ENCODE peak calls at places on chromosomes 3 and 15, in four cellular contexts. C is choroid plexus epithelial cell, Q is endothelial cell, Z is psoas muscle. J is an unnamed sample.

GRCh38 chr3:100040446-100040845 is 73.9 kb downstream of the FILIP1L start:
- DNase-seq in C (peak), Q (no peak), Z (no peak), J (no peak)

GRCh38 chr15:25092661-25093060 is 137.9 kb downstream of the SNRPN start:
- DNase-seq in C (peak), Q (no peak), Z (no peak), J (no peak)

GRCh38 chr3:2879587-2879986 is 230.6 kb downstream of the IL5RA start:
- DNase-seq in C (no peak), Q (no peak), Z (no peak), J (no peak)

GRCh38 chr15:58221591-58222241 is 83.5 kb downstream of the AQP9 start:
- DNase-seq in C (peak), Q (peak), Z (no peak), J (peak)

GRCh38 chr15:65413051-65413759 is 9.5 kb downstream of the IGDCC4 start:
- DNase-seq in C (no peak), Q (no peak), Z (no peak), J (no peak)

GRCh38 chr15:95302809-95303208 is 1027.7 kb upstream of the NR2F2 start:
- DNase-seq in C (no peak), Q (no peak), Z (no peak), J (no peak)

GRCh38 chr3:187062526-187063177 is 76.6 kb downstream of the RPL39L start:
- DNase-seq in C (peak), Q (no peak), Z (no peak), J (no peak)

GRCh38 chr15:70023769-70024491 is 73.8 kb downstream of the TLE3 start:
- DNase-seq in C (peak), Q (no peak), Z (peak), J (no peak)

GRCh38 chr3:104279617-104280016 is 1087.1 kb upstream of the ALCAM start:
- DNase-seq in C (peak), Q (no peak), Z (no peak), J (no peak)

GRCh38 chr15:80694624-80695098 is 449 bp upstream of the ABHD17C start:
- DNase-seq in C (peak), Q (peak), Z (peak), J (peak)

GRCh38 chr3:94285874-94286273 is 223.0 kb downstream of the NSUN3 start:
- DNase-seq in C (peak), Q (no peak), Z (no peak), J (no peak)

GRCh38 chr3:49134471-49135265 is 1.8 kb upstream of the LAMB2 start:
- DNase-seq in C (no peak), Q (no peak), Z (no peak), J (no peak)

GRCh38 chr3:194198938-194199337 is 63.0 kb downstream of the HES1 start:
- DNase-seq in C (no peak), Q (no peak), Z (no peak), J (no peak)

GRCh38 chr3:194196876-194197275 is 60.9 kb downstream of the HES1 start:
- DNase-seq in C (no peak), Q (no peak), Z (no peak), J (no peak)

GRCh38 chr3:194195611-194196010 is 59.7 kb downstream of the HES1 start:
- DNase-seq in C (no peak), Q (no peak), Z (no peak), J (no peak)

GRCh38 chr3:194197981-194198695 is 62.2 kb downstream of the HES1 start:
- DNase-seq in C (no peak), Q (no peak), Z (no peak), J (no peak)

DNA sequence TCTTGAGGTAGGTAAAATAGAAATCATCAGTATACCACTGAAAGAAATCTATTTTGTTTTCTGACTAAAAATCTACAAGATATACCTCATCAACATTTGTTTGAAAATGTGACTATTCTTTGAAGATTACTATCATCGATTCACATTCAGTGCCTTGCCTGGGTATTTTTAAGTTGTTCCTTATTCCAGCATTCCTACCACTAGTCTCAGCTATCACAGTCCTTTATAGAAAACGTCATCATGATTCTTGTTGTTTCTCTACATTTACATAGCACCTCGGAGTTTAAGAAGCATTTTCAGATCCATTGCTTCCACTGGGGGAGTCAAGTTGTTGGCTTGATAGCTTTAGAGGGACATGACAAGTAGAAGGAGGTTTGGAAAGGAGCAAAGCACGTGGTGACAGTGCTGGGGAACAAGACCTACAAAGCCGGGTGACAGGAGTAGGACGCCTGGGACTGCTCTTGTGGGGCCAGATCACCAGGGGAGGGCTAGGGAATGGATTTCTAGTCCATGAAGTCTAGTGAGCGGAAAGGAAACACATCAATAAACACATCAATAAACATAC is 61.5 kb downstream of the HES1 start:
- DNase-seq in C (no peak), Q (no peak), Z (no peak), J (no peak)
- TF ChIP-seq CTCF in C (no peak), Q (no peak), Z (no peak), J (no peak)

GRCh38 chr3:24482306-24482705 is 12.3 kb downstream of the THRB start:
- DNase-seq in C (no peak), Q (no peak), Z (no peak), J (no peak)

GRCh38 chr3:24481193-24481592 is 13.5 kb downstream of the THRB start:
- DNase-seq in C (no peak), Q (no peak), Z (no peak), J (no peak)

GRCh38 chr3:24483873-24484272 is 10.8 kb downstream of the THRB start:
- DNase-seq in C (no peak), Q (no peak), Z (peak), J (no peak)

GRCh38 chr3:24487325-24488242 is 7.1 kb downstream of the THRB start:
- DNase-seq in C (peak), Q (no peak), Z (no peak), J (no peak)

GRCh38 chr3:24485511-24485910 is 9.1 kb downstream of the THRB start:
- DNase-seq in C (no peak), Q (no peak), Z (no peak), J (no peak)
- TF ChIP-seq CTCF in C (no peak), Q (no peak), Z (no peak), J (no peak)

GRCh38 chr3:27533718-27534578 is 49.8 kb upstream of the SLC4A7 start:
- DNase-seq in C (peak), Q (peak), Z (peak), J (no peak)
- TF ChIP-seq CTCF in C (peak), Q (peak), Z (no peak), J (no peak)

GRCh38 chr3:98967758-98968157 is 66.3 kb upstream of the DCBLD2 start:
- DNase-seq in C (no peak), Q (no peak), Z (no peak), J (no peak)
- TF ChIP-seq CTCF in C (no peak), Q (no peak), Z (no peak), J (no peak)

DNA sequence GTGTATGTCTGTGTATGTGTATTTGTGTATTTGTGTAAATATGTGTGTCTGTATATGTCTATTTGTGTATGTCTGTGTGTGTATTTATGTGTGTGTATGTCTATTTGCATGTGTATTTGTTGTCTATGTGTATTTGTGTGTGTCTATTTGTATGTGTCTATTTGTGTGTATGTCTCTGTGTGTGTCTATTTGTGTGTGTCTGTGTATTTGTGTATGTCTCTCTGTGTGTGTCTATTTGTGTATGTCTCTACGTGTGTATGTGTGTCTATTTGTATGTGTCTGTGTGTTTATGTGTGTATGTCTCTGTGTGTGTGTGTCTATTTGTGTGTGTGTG is 30.4 kb downstream of the PTH1R start:
- DNase-seq in C (no peak), Q (no peak), Z (no peak), J (no peak)
- TF ChIP-seq CTCF in C (no peak), Q (no peak), Z (no peak), J (no peak)

GRCh38 chr15:90286678-90287077 is 21.2 kb downstream of the NGRN start:
- DNase-seq in C (peak), Q (no peak), Z (no peak), J (no peak)
- TF ChIP-seq CTCF in C (peak), Q (peak), Z (peak), J (peak)

DNA sequence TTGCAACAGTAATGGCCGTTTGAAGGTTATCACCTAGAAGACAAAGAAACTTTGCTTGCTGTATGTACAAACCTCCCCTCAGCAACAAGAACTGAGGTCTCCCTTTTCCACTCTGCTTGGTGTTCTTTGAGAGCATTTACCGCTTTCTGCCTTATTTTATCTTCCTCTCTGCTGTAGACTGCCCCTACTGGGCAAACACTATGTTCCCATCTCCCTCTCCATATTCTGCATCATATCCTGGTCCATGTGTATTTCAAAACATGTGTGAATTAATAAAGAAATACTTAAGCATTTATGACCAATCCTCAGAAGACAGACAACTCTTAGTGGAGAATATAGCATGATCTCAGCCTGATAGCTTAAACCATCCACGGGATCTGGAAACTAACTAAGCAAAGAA is 64.4 kb downstream of the ATP13A5 start:
- DNase-seq in C (no peak), Q (no peak), Z (no peak), J (no peak)
- TF ChIP-seq CTCF in C (no peak), Q (no peak), Z (no peak), J (no peak)

DNA sequence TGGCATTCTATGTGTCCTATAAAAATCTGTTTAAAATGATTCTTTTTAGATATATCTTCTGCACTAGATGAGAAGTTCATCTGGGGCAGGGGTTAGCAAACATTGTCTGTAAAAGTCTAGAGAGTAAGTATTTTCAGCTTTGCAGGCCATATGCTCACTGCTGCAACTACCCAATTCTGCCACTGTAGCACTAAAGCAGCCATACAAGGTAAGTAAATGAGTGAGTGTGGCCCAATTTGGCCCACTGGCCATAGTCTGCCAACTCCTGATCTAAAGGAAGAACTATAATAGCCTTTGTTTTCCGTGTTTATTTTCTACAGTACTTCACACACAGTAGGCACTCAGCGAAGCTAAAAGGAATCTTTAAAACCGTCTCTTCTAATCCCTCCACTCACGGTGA is 42.3 kb downstream of the DLG1 start:
- DNase-seq in C (no peak), Q (no peak), Z (no peak), J (no peak)
- TF ChIP-seq CTCF in C (peak), Q (no peak), Z (no peak), J (no peak)

GRCh38 chr3:71430941-71431552 is 152.5 kb downstream of the FOXP1 start:
- DNase-seq in C (peak), Q (no peak), Z (no peak), J (no peak)
- TF ChIP-seq CTCF in C (no peak), Q (no peak), Z (no peak), J (no peak)

GRCh38 chr15:27592036-27592725 is 506.9 kb downstream of the OCA2 start:
- DNase-seq in C (peak), Q (peak), Z (no peak), J (no peak)

GRCh38 chr15:27587810-27588209 is 511.3 kb downstream of the OCA2 start:
- DNase-seq in C (peak), Q (peak), Z (no peak), J (peak)

GRCh38 chr15:27589782-27590181 is 509.3 kb downstream of the OCA2 start:
- DNase-seq in C (no peak), Q (no peak), Z (no peak), J (no peak)

GRCh38 chr15:27589260-27589659 is 509.9 kb downstream of the OCA2 start:
- DNase-seq in C (no peak), Q (no peak), Z (no peak), J (peak)
- TF ChIP-seq CTCF in C (no peak), Q (no peak), Z (no peak), J (no peak)

J was measured in glutamatergic neuron.